ENCODE peak calls at places on chromosomes 16 and 17, in four cellular contexts. One of them, this sample, is unnamed.

GRCh38 chr16:85569615-85570212 is 43.4 kb upstream of the GSE1 start:
- DNase-seq in thoracic aorta: no peak
- DNase-seq in heart right ventricle: no peak
- DNase-seq in astrocyte of the spinal cord: peak
- DNase-seq in this sample: no peak

GRCh38 chr16:85994492-85995433 is 95.8 kb downstream of the IRF8 start:
- DNase-seq in thoracic aorta: no peak
- DNase-seq in heart right ventricle: no peak
- DNase-seq in astrocyte of the spinal cord: no peak
- DNase-seq in this sample: no peak

GRCh38 chr17:17204041-17204591 is 2.0 kb downstream of the PLD6 start:
- DNase-seq in thoracic aorta: no peak
- DNase-seq in heart right ventricle: peak
- DNase-seq in astrocyte of the spinal cord: no peak
- DNase-seq in this sample: peak

GRCh38 chr16:2598133-2598641 is 60.4 kb downstream of the PDPK1 start:
- DNase-seq in thoracic aorta: no peak
- DNase-seq in heart right ventricle: no peak
- DNase-seq in astrocyte of the spinal cord: no peak
- DNase-seq in this sample: peak

GRCh38 chr17:40346061-40346767 is 18.3 kb downstream of the GJD3 start:
- DNase-seq in thoracic aorta: no peak
- DNase-seq in heart right ventricle: no peak
- DNase-seq in astrocyte of the spinal cord: peak
- DNase-seq in this sample: no peak

GRCh38 chr16:86986136-86986535 is 331.1 kb downstream of the C16orf95 start:
- DNase-seq in thoracic aorta: no peak
- DNase-seq in heart right ventricle: no peak
- DNase-seq in astrocyte of the spinal cord: no peak
- DNase-seq in this sample: no peak

GRCh38 chr16:89505204-89506112 is 2.7 kb upstream of the SPG7 start:
- DNase-seq in thoracic aorta: peak
- DNase-seq in heart right ventricle: peak
- DNase-seq in astrocyte of the spinal cord: peak
- DNase-seq in this sample: peak

GRCh38 chr17:69358688-69359596 is 32.0 kb upstream of the ABCA5 start:
- DNase-seq in thoracic aorta: no peak
- DNase-seq in heart right ventricle: no peak
- DNase-seq in astrocyte of the spinal cord: no peak
- DNase-seq in this sample: no peak

GRCh38 chr16:68658258-68658973 is 13.3 kb downstream of the CDH3 start:
- DNase-seq in thoracic aorta: no peak
- DNase-seq in heart right ventricle: no peak
- DNase-seq in astrocyte of the spinal cord: peak
- DNase-seq in this sample: no peak

GRCh38 chr16:78879046-78879445 is 721.5 kb downstream of the MAF start:
- DNase-seq in thoracic aorta: no peak
- DNase-seq in heart right ventricle: no peak
- DNase-seq in astrocyte of the spinal cord: no peak
- DNase-seq in this sample: no peak

GRCh38 chr16:87507351-87508069 is 14.7 kb upstream of the ZCCHC14 start:
- DNase-seq in thoracic aorta: no peak
- DNase-seq in heart right ventricle: no peak
- DNase-seq in astrocyte of the spinal cord: no peak
- DNase-seq in this sample: no peak

GRCh38 chr17:9053406-9053805 is 32.1 kb downstream of the NTN1 start:
- DNase-seq in thoracic aorta: no peak
- DNase-seq in heart right ventricle: no peak
- DNase-seq in astrocyte of the spinal cord: no peak
- DNase-seq in this sample: no peak

GRCh38 chr17:34452769-34453168 is 89.7 kb upstream of the CCL1 start:
- DNase-seq in thoracic aorta: no peak
- DNase-seq in heart right ventricle: no peak
- DNase-seq in astrocyte of the spinal cord: no peak
- DNase-seq in this sample: no peak

GRCh38 chr16:23148166-23148512 is 1.1 kb downstream of the USP31 start:
- DNase-seq in thoracic aorta: no peak
- DNase-seq in heart right ventricle: no peak
- DNase-seq in astrocyte of the spinal cord: no peak
- DNase-seq in this sample: no peak

GRCh38 chr17:1714980-1715802 is 5.0 kb upstream of the TLCD2 start:
- DNase-seq in thoracic aorta: peak
- DNase-seq in heart right ventricle: peak
- DNase-seq in astrocyte of the spinal cord: peak
- DNase-seq in this sample: peak

GRCh38 chr16:72736074-72736473 is 311.9 kb downstream of the ZFHX3 start:
- DNase-seq in thoracic aorta: no peak
- DNase-seq in heart right ventricle: no peak
- DNase-seq in astrocyte of the spinal cord: no peak
- DNase-seq in this sample: no peak

GRCh38 chr17:40651939-40652338 is 4.3 kb upstream of the SMARCE1 start:
- DNase-seq in thoracic aorta: no peak
- DNase-seq in heart right ventricle: no peak
- DNase-seq in astrocyte of the spinal cord: no peak
- DNase-seq in this sample: no peak

GRCh38 chr16:86026136-86026905 is 127.4 kb downstream of the IRF8 start:
- DNase-seq in thoracic aorta: no peak
- DNase-seq in heart right ventricle: no peak
- DNase-seq in astrocyte of the spinal cord: no peak
- DNase-seq in this sample: peak

GRCh38 chr16:85165781-85166180 is 53.5 kb upstream of the CIBAR2 start:
- DNase-seq in thoracic aorta: no peak
- DNase-seq in heart right ventricle: no peak
- DNase-seq in astrocyte of the spinal cord: no peak
- DNase-seq in this sample: no peak

GRCh38 chr17:29133146-29133713 is 47.0 kb downstream of the MYO18A start:
- DNase-seq in thoracic aorta: peak
- DNase-seq in heart right ventricle: no peak
- DNase-seq in astrocyte of the spinal cord: peak
- DNase-seq in this sample: peak

GRCh38 chr17:73166731-73167581 is 2.1 kb downstream of the SSTR2 start:
- DNase-seq in thoracic aorta: no peak
- DNase-seq in heart right ventricle: no peak
- DNase-seq in astrocyte of the spinal cord: no peak
- DNase-seq in this sample: no peak

GRCh38 chr17:77356109-77356689 is 215.4 kb downstream of the SEC14L1 start:
- DNase-seq in thoracic aorta: no peak
- DNase-seq in heart right ventricle: no peak
- DNase-seq in astrocyte of the spinal cord: no peak
- DNase-seq in this sample: peak

GRCh38 chr16:35733971-35734702 is 2274.7 kb downstream of the TP53TG3F start:
- DNase-seq in thoracic aorta: no peak
- DNase-seq in heart right ventricle: no peak
- DNase-seq in astrocyte of the spinal cord: no peak
- DNase-seq in this sample: peak

GRCh38 chr17:47686276-47686635 is 7.7 kb upstream of the TBKBP1 start:
- DNase-seq in thoracic aorta: no peak
- DNase-seq in heart right ventricle: no peak
- DNase-seq in astrocyte of the spinal cord: no peak
- DNase-seq in this sample: no peak

GRCh38 chr16:50917941-50918340 is 176.1 kb downstream of the CYLD start:
- DNase-seq in thoracic aorta: no peak
- DNase-seq in heart right ventricle: no peak
- DNase-seq in astrocyte of the spinal cord: no peak
- DNase-seq in this sample: no peak

GRCh38 chr17:19260958-19261357 is 23.8 kb downstream of the EPN2 start:
- DNase-seq in thoracic aorta: no peak
- DNase-seq in heart right ventricle: no peak
- DNase-seq in astrocyte of the spinal cord: no peak
- DNase-seq in this sample: no peak

GRCh38 chr17:66942453-66943264 is 21.8 kb upstream of the CACNG4 start:
- DNase-seq in thoracic aorta: no peak
- DNase-seq in heart right ventricle: no peak
- DNase-seq in astrocyte of the spinal cord: no peak
- DNase-seq in this sample: no peak

GRCh38 chr17:81270279-81270678 is 24.8 kb downstream of the SLC38A10 start:
- DNase-seq in thoracic aorta: no peak
- DNase-seq in heart right ventricle: no peak
- DNase-seq in astrocyte of the spinal cord: no peak
- DNase-seq in this sample: no peak

GRCh38 chr17:33292981-33293867 is at the start of gene ASIC2:
- DNase-seq in thoracic aorta: no peak
- DNase-seq in heart right ventricle: no peak
- DNase-seq in astrocyte of the spinal cord: no peak
- DNase-seq in this sample: no peak

GRCh38 chr16:28210979-28211505 is 723 bp downstream of the XPO6 start:
- DNase-seq in thoracic aorta: peak
- DNase-seq in heart right ventricle: peak
- DNase-seq in astrocyte of the spinal cord: peak
- DNase-seq in this sample: peak

GRCh38 chr16:12784076-12784475 is 19.6 kb downstream of the CPPED1 start:
- DNase-seq in thoracic aorta: no peak
- DNase-seq in heart right ventricle: no peak
- DNase-seq in astrocyte of the spinal cord: no peak
- DNase-seq in this sample: no peak

GRCh38 chr16:50368410-50369132 is at the start of gene BRD7:
- DNase-seq in thoracic aorta: no peak
- DNase-seq in heart right ventricle: peak
- DNase-seq in astrocyte of the spinal cord: peak
- DNase-seq in this sample: no peak

DNA sequence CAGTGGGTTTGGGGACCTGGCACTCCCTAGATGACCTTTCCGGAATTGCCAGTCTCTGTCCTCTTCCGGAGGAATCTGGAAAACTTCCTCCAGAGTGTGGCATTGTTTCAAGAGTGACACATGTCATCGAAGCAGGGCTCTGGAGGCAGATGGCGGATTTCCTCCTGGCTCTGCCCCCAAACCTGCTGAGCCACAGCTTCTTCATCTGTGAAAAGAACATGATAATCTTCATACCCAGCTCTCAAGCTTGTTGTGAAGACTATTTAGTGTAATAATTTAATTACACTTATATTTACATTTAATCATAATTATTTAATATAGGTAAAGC is 19.7 kb upstream of the TEX2 start:
- DNase-seq in thoracic aorta: no peak
- DNase-seq in heart right ventricle: no peak
- DNase-seq in astrocyte of the spinal cord: no peak
- DNase-seq in this sample: no peak
- H3K4me3 ChIP-seq in thoracic aorta: no peak
- H3K4me3 ChIP-seq in heart right ventricle: no peak
- H3K4me3 ChIP-seq in astrocyte of the spinal cord: no peak
- H3K4me3 ChIP-seq in this sample: no peak

GRCh38 chr16:31134625-31135534 is 647 bp downstream of the PRSS8 start:
- DNase-seq in thoracic aorta: no peak
- DNase-seq in heart right ventricle: no peak
- DNase-seq in astrocyte of the spinal cord: no peak
- DNase-seq in this sample: no peak
- TF ChIP-seq CTCF in thoracic aorta: no peak
- TF ChIP-seq CTCF in heart right ventricle: no peak
- TF ChIP-seq CTCF in astrocyte of the spinal cord: no peak
- TF ChIP-seq CTCF in this sample: no peak

GRCh38 chr17:58284613-58285421 is 4.1 kb upstream of the MPO start:
- DNase-seq in thoracic aorta: no peak
- DNase-seq in heart right ventricle: no peak
- DNase-seq in astrocyte of the spinal cord: no peak
- DNase-seq in this sample: no peak

GRCh38 chr17:58285422-58285810 is 4.7 kb upstream of the MPO start:
- DNase-seq in thoracic aorta: no peak
- DNase-seq in heart right ventricle: no peak
- DNase-seq in astrocyte of the spinal cord: no peak
- DNase-seq in this sample: no peak

GRCh38 chr17:58281511-58282011 is 826 bp upstream of the MPO start:
- DNase-seq in thoracic aorta: no peak
- DNase-seq in heart right ventricle: no peak
- DNase-seq in astrocyte of the spinal cord: no peak
- DNase-seq in this sample: no peak

GRCh38 chr17:58282442-58282841 is 1.7 kb upstream of the MPO start:
- DNase-seq in thoracic aorta: no peak
- DNase-seq in heart right ventricle: no peak
- DNase-seq in astrocyte of the spinal cord: no peak
- DNase-seq in this sample: no peak

DNA sequence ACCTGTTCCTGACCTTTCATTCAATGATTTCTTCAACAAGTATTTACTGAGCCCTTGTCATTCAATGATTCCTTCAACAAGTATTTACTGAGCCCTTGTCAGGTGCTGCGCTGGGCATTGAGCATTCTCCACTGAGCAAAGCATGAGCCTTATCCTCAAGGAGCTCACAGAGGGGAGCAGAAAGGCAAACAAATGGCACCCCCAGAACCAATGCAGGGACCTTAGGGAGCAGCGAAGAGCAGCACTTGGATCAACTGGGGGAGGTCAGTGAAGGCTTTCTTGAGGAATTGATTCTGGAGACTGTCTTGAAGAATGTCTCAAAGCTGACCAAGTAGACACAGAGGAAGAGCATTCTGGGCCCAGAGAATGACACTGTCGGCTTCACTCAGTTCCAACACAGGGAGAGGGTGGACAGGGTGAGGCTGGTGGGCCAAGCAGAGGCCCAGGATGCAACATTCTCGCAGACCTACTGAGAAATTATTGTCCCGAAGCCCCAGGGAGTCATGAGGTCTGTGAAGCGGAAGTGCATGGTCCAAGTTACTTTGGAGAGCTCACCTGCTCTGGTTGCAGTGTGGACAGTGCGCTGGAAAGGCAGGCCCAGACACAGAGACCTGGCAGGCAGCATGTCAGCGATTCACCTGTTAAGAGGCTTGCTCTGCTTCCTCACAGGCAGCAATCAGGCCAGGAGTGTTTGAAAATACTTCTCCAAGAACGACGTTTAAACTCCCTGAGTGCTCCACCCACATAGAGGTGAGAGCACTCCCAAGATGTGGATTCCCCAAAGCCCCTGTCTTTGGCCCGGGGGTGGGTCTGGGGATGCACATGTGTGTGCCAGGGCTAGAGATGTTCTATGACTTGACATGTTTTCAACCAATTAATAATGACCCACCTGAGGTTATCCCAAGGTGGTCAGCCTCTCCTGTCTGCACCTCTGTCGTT is 3.2 kb upstream of the MPO start:
- DNase-seq in thoracic aorta: no peak
- DNase-seq in heart right ventricle: no peak
- DNase-seq in astrocyte of the spinal cord: no peak
- DNase-seq in this sample: no peak
- H3K4me3 ChIP-seq in thoracic aorta: no peak
- H3K4me3 ChIP-seq in heart right ventricle: no peak
- H3K4me3 ChIP-seq in astrocyte of the spinal cord: no peak
- H3K4me3 ChIP-seq in this sample: no peak

DNA sequence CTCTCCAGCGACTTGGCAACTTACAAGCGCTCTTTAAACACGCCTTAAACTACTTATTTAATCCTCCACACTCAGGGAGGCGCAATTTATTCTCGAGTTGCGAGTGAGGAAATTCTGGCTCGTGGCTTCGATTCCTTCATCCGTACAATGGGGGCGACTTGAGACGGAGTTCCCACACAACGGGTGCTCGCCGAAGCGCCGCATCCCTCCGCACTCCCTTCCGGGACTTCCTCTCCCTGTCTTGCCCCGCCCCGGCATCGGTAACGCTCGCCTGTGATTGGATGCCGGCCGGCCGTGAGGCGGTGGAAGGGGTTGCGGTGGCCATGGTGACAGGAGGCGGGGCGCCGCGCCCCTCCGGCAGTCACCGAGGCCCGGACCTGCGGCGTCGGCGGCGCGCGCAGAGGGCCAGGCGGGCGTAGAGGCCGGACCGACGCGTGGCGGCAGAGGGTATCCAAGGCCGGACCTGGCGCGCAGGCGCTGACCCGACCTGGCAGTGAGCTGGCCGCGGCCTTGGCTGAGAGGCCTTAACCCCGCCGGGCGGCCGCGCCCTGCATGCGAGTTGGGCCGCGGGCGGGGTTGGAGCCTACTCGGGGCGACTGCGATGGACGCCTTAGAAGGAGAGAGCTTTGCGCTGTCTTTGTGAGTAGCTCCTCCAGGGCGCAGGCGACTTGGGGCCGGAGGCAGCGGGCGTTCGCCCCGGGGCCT is at the start of gene ARL2BP:
- DNase-seq in thoracic aorta: peak
- DNase-seq in heart right ventricle: peak
- DNase-seq in astrocyte of the spinal cord: peak
- DNase-seq in this sample: peak
- TF ChIP-seq CTCF in thoracic aorta: no peak
- TF ChIP-seq CTCF in heart right ventricle: peak
- TF ChIP-seq CTCF in astrocyte of the spinal cord: no peak
- TF ChIP-seq CTCF in this sample: no peak

This sample was measured in coronary artery.